ENCODE peak calls at places on chromosomes 11 and 22, in four cellular contexts. B is ascending aorta, Y is HCT116, C is heart left ventricle. I is an unnamed sample.
A peak's percentile ranks its signal among the peaks of the same experiment; 100 is the strongest.

GRCh38 chr11:126127284-126127845 is 64.7 kb upstream of the CDON start:
- DNase-seq in B (no peak), C (no peak), Y (no peak), I (no peak)

GRCh38 chr11:89625171-89625570 is 84.9 kb upstream of the TRIM77 start:
- DNase-seq in B (no peak), Y (no peak), C (no peak), I (no peak)

GRCh38 chr11:910589-911030 is at the start of gene CHID1:
- DNase-seq in C (peak; percentile 91), B (peak; percentile 92), Y (peak; percentile 51), I (peak; percentile 92)

GRCh38 chr11:113591122-113591521 is 115.0 kb downstream of the TMPRSS5 start:
- DNase-seq in C (no peak), B (no peak), Y (no peak), I (no peak)

GRCh38 chr11:19938051-19938856 is 222.0 kb downstream of the DBX1 start:
- DNase-seq in B (peak; percentile 78), Y (peak; percentile 36), C (no peak), I (peak; percentile 71)

GRCh38 chr11:8826145-8826786 is 84.7 kb upstream of the AKIP1 start:
- DNase-seq in B (no peak), C (no peak), Y (no peak), I (no peak)

GRCh38 chr11:100709233-100709999 is 22.3 kb downstream of the ARHGAP42 start:
- DNase-seq in C (no peak), Y (peak; percentile 26), B (no peak), I (no peak)

GRCh38 chr22:29343313-29343805 is 27.9 kb upstream of the RASL10A start:
- DNase-seq in B (no peak), Y (no peak), C (peak; percentile 75), I (no peak)

GRCh38 chr11:13465909-13466371 is 2.9 kb upstream of the BTBD10 start:
- DNase-seq in C (no peak), Y (peak; percentile 70), B (no peak), I (no peak)

GRCh38 chr11:98940913-98941312 is 79.8 kb upstream of the CNTN5 start:
- DNase-seq in C (no peak), Y (no peak), B (no peak), I (no peak)

GRCh38 chr11:131875611-131876010 is 505.2 kb downstream of the NTM start:
- DNase-seq in C (no peak), Y (no peak), B (no peak), I (no peak)

GRCh38 chr11:72280037-72280436 is 36.1 kb upstream of the PHOX2A start:
- DNase-seq in B (no peak), C (no peak), Y (no peak), I (no peak)

GRCh38 chr11:494761-495536 is 12.1 kb downstream of the RNH1 start:
- DNase-seq in B (no peak), C (no peak), Y (no peak), I (no peak)

GRCh38 chr22:47162865-47163264 is 400.4 kb downstream of the TBC1D22A start:
- DNase-seq in B (peak; percentile 52), Y (no peak), C (peak; percentile 11), I (no peak)

GRCh38 chr11:3170756-3171670 is 5.9 kb upstream of the OSBPL5 start:
- DNase-seq in C (no peak), Y (no peak), B (no peak), I (no peak)

GRCh38 chr11:133913761-133914160 is 43.0 kb downstream of the IGSF9B start:
- DNase-seq in C (no peak), Y (no peak), B (no peak), I (no peak)

GRCh38 chr22:40324468-40325305 is 21.6 kb upstream of the ADSL start:
- DNase-seq in B (no peak), Y (no peak), C (no peak), I (peak; percentile 65)

GRCh38 chr11:120797133-120797532 is 226.8 kb upstream of the TBCEL start:
- DNase-seq in Y (no peak), C (no peak), B (no peak), I (no peak)

GRCh38 chr22:31445642-31446041 is 44.0 kb downstream of the EIF4ENIF1 start:
- DNase-seq in C (no peak), Y (no peak), B (no peak), I (no peak)

GRCh38 chr11:118845369-118845768 is 38.3 kb upstream of the CXCR5 start:
- DNase-seq in Y (no peak), B (no peak), C (no peak), I (no peak)

GRCh38 chr11:7098235-7098832 is 9.5 kb downstream of the RBMXL2 start:
- DNase-seq in Y (peak; percentile 50), B (no peak), C (no peak), I (no peak)

GRCh38 chr11:100687630-100688395 is 725 bp downstream of the ARHGAP42 start:
- DNase-seq in B (peak; percentile 65), C (peak; percentile 57), Y (peak; percentile 75), I (peak; percentile 69)

GRCh38 chr11:123475478-123475877 is 45.4 kb downstream of the GRAMD1B start:
- DNase-seq in C (no peak), B (no peak), Y (no peak), I (no peak)

GRCh38 chr11:3136542-3137455 is 28.3 kb downstream of the OSBPL5 start:
- DNase-seq in Y (no peak), C (no peak), B (peak; percentile 43), I (peak; percentile 22)

GRCh38 chr22:29605236-29605850 is 1.9 kb downstream of the NF2 start:
- DNase-seq in B (no peak), C (no peak), Y (no peak), I (no peak)

GRCh38 chr11:74641905-74642304 is 49.5 kb downstream of the POLD3 start:
- DNase-seq in B (no peak), C (no peak), Y (no peak), I (no peak)

GRCh38 chr11:125433454-125434121 is 62.5 kb downstream of the FEZ1 start:
- DNase-seq in C (no peak), B (no peak), Y (peak; percentile 62), I (no peak)

GRCh38 chr22:49853981-49854791 is 542 bp downstream of the ZBED4 start:
- DNase-seq in B (no peak), Y (no peak), C (peak; percentile 38), I (peak; percentile 69)

GRCh38 chr22:31628362-31628761 is 33.7 kb downstream of the PISD start:
- DNase-seq in B (no peak), C (no peak), Y (no peak), I (no peak)

GRCh38 chr11:116976941-116977570 is 121.2 kb downstream of the SIK3 start:
- DNase-seq in B (no peak), Y (no peak), C (no peak), I (no peak)

GRCh38 chr11:92269021-92269420 is 44.4 kb downstream of the FAT3 start:
- DNase-seq in Y (no peak), B (no peak), C (no peak), I (no peak)

GRCh38 chr11:1760351-1761109 is 3.2 kb downstream of the CTSD start:
- DNase-seq in Y (no peak), B (peak; percentile 93), C (peak; percentile 89), I (peak; percentile 72)

DNA sequence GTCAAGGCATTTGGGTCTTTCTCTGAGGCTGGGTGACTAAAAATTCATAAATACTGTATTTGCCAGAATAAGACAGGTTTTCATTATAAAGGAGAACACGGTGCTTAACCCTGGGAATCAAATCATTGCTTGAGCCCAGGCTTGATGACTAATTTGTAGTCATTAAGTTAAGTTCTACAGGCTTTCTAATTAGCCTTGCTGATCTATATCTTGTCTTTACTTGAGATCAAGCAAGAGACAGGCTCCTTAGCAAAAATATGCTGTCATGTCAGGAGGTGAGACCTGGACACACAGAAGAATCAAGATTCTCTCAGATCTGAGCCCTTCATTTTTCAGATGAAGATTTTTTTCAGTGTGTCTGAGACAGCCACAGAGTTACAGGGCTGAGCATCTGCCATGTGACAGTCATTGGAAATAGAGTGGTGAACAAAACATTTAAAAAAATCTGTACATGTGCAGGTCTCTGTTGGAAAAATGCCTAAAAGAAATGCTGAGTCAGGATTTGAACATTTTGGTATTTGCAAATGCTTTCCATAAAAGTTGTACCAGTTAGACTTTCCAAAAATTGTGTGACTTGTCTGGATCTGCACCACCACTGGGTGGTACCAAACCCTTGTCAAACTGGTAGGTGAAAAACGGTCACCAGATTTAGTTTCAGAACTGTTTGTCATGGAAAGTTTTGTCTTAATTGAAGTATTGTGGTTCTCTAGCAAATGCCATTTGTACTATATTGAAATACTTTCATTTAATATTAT is 14.7 kb downstream of the ACAT1 start:
- DNase-seq in B (no peak), C (no peak), Y (no peak), I (no peak)
- TF ChIP-seq CTCF in B (no peak), C (no peak), Y (peak; percentile 35), I (no peak)

GRCh38 chr11:83827940-83828554 is 541.9 kb upstream of the CCDC90B start:
- DNase-seq in Y (peak; percentile 18), B (no peak), C (no peak), I (no peak)
- H3K4me3 ChIP-seq in Y (no peak overlapping the region), B (no peak overlapping the region), C (peak overlapping the region; percentile 46), I (no peak overlapping the region)

GRCh38 chr22:25739659-25740344 is 2.2 kb upstream of the MYO18B start:
- DNase-seq in Y (no peak), C (no peak), B (peak; percentile 56), I (no peak)

GRCh38 chr22:25736378-25737011 is 5.5 kb upstream of the MYO18B start:
- DNase-seq in C (no peak), Y (no peak), B (no peak), I (no peak)

GRCh38 chr22:25735657-25736056 is 6.3 kb upstream of the MYO18B start:
- DNase-seq in Y (no peak), B (no peak), C (no peak), I (no peak)
- H3K9me3 ChIP-seq in Y (no peaks in the 10 kb centered on the region), B (no peaks in the 10 kb centered on the region), C (no peaks in the 10 kb centered on the region), I (no peaks in the 10 kb centered on the region)

GRCh38 chr11:104333977-104334376 is 170.0 kb upstream of the PDGFD start:
- DNase-seq in B (no peak), Y (peak; percentile 7), C (no peak), I (no peak)
- TF ChIP-seq CTCF in B (no peak), Y (peak; percentile 54), C (no peak), I (no peak)